ENCODE peak calls at places on chromosomes 7 and 10, in four cellular contexts. M, B, G and C are unnamed samples.

GRCh38 chr10:79394631-79395030 is 47.4 kb downstream of the PPIF start:
- DNase-seq in B (no peak), M (no peak), G (no peak), C (no peak)

GRCh38 chr7:129606801-129607200 is 4.7 kb upstream of the NRF1 start:
- DNase-seq in G (no peak), B (no peak), M (no peak), C (no peak)

GRCh38 chr10:77631241-77631640 is 6.4 kb downstream of the KCNMA1 start:
- DNase-seq in B (no peak), G (no peak), M (no peak), C (no peak)

GRCh38 chr7:149772236-149772820 is 1.1 kb downstream of the ZNF467 start:
- DNase-seq in B (no peak), G (no peak), M (peak; percentile 45), C (no peak)

GRCh38 chr10:3972460-3973366 is 187.7 kb upstream of the KLF6 start:
- DNase-seq in M (no peak), B (no peak), G (no peak), C (no peak)

GRCh38 chr7:10939911-10940747 is 33.5 kb upstream of the PHF14 start:
- DNase-seq in M (peak; percentile 97), B (peak; percentile 90), G (peak; percentile 73), C (peak; percentile 82)

GRCh38 chr7:121440857-121441503 is 44.9 kb upstream of the FAM3C start:
- DNase-seq in M (no peak), G (no peak), B (no peak), C (no peak)

GRCh38 chr7:19009936-19010280 is 107.5 kb downstream of the TWIST1 start:
- DNase-seq in G (no peak), M (no peak), B (no peak), C (no peak)

GRCh38 chr7:3235322-3235721 is 65.7 kb upstream of the SDK1 start:
- DNase-seq in B (no peak), M (no peak), G (no peak), C (no peak)

GRCh38 chr7:135755351-135755753 is 6.7 kb upstream of the FAM180A start:
- DNase-seq in B (no peak), G (no peak), M (no peak), C (no peak)

GRCh38 chr10:7329219-7329618 is 81.6 kb downstream of the SFMBT2 start:
- DNase-seq in M (no peak), G (no peak), B (no peak), C (no peak)

GRCh38 chr7:12422449-12423320 is 19.0 kb upstream of the VWDE start:
- DNase-seq in B (no peak), M (peak; percentile 39), G (no peak), C (no peak)

GRCh38 chr10:129863231-129863663 is 100.8 kb downstream of the EBF3 start:
- DNase-seq in M (peak; percentile 48), B (no peak), G (no peak), C (no peak)

GRCh38 chr7:155992107-155992506 is 179.8 kb upstream of the SHH start:
- DNase-seq in G (no peak), B (no peak), M (no peak), C (no peak)

GRCh38 chr10:122861724-122862161 is 16.1 kb upstream of the CUZD1 start:
- DNase-seq in G (peak; percentile 63), B (no peak), M (no peak), C (no peak)

GRCh38 chr7:75776295-75776971 is 4.4 kb upstream of the CCL26 start:
- DNase-seq in M (no peak), G (peak; percentile 77), B (peak; percentile 87), C (peak; percentile 86)

GRCh38 chr7:36289833-36290661 is 99.6 kb upstream of the ANLN start:
- DNase-seq in G (no peak), B (no peak), M (no peak), C (no peak)